ENCODE peak calls at places on chromosomes 4 and X, in ten cellular contexts. A is right lobe of liver; D is CD8-positive, alpha-beta T cell; S is psoas muscle; F is neuronal stem cell; I is CD4-positive, CD25-positive, alpha-beta regulatory T cell; K is GM23248; Z is sigmoid colon; U is fibroblast of lung; X is lung. O is an unnamed sample. For H3K4me1 and H3K36me3, the result is how much of the 10 kb centered on the place peaks cover.

GRCh38 chr4:76620723-76621463 is 185.9 kb downstream of the SHROOM3 start:
- DNase-seq in Z (no peak), U (no peak), S (no peak), K (no peak), A (no peak), I (no peak), D (no peak), F (no peak), X (no peak), O (peak)

GRCh38 chr4:10237131-10237530 is 120.5 kb upstream of the WDR1 start:
- DNase-seq in A (no peak), F (no peak), U (no peak), K (no peak), S (no peak), I (no peak), X (no peak), D (no peak), Z (no peak), O (no peak)

GRCh38 chr4:104615496-104615895 is 120.8 kb upstream of the CXXC4 start:
- DNase-seq in U (no peak), K (no peak), S (no peak), A (no peak), Z (no peak), X (no peak), I (no peak), D (no peak), F (no peak), O (no peak)

GRCh38 chr4:236028-236427 is 69.2 kb downstream of the ZNF732 start:
- DNase-seq in S (no peak), I (no peak), A (no peak), D (no peak), U (no peak), F (no peak), Z (no peak), X (no peak), K (no peak), O (no peak)

GRCh38 chr4:94889523-94889922 is 131.8 kb downstream of the BMPR1B start:
- DNase-seq in F (no peak), I (no peak), A (no peak), D (no peak), Z (no peak), K (no peak), U (no peak), S (no peak), X (no peak), O (no peak)

GRCh38 chrX:64195862-64196261 is 9.6 kb downstream of the AMER1 start:
- DNase-seq in Z (no peak), D (no peak), S (no peak), X (no peak), K (no peak), U (no peak), A (no peak), I (no peak), F (no peak), O (no peak)

GRCh38 chrX:132041016-132041415 is 17.9 kb downstream of the STK26 start:
- DNase-seq in F (no peak), I (no peak), Z (no peak), D (no peak), K (peak), S (no peak), X (no peak), U (peak), A (no peak), O (no peak)

GRCh38 chr4:155593793-155594192 is 72.9 kb upstream of the GUCY1A1 start:
- DNase-seq in A (no peak), U (no peak), X (no peak), S (no peak), K (no peak), F (no peak), I (no peak), Z (no peak), D (no peak), O (no peak)

GRCh38 chr4:153131478-153132069 is 72.7 kb upstream of the TRIM2 start:
- DNase-seq in Z (no peak), D (no peak), I (no peak), A (no peak), F (no peak), X (no peak), U (no peak), K (peak), S (no peak), O (no peak)

GRCh38 chrX:45711231-45711630 is 510.6 kb upstream of the DIPK2B start:
- DNase-seq in U (peak), Z (no peak), I (no peak), D (no peak), X (no peak), S (no peak), K (peak), A (no peak), F (no peak), O (no peak)

GRCh38 chrX:131741103-131741581 is 197.3 kb downstream of the OR13H1 start:
- DNase-seq in X (peak), Z (peak), A (no peak), I (peak), F (no peak), S (peak), U (peak), D (peak), K (no peak), O (peak)

GRCh38 chr4:30535255-30535654 is 184.9 kb upstream of the PCDH7 start:
- DNase-seq in U (peak), F (no peak), D (no peak), K (no peak), Z (no peak), X (no peak), I (no peak), A (no peak), S (no peak), O (no peak)

GRCh38 chrX:107669885-107670628 is 41.7 kb downstream of the PRPS1 start:
- DNase-seq in F (no peak), S (no peak), K (no peak), Z (no peak), X (no peak), U (no peak), I (no peak), A (no peak), D (no peak), O (no peak)

GRCh38 chr4:153022233-153022632 is 86.1 kb downstream of the FHDC1 start:
- DNase-seq in X (peak), F (no peak), A (no peak), S (no peak), K (no peak), I (no peak), Z (no peak), U (no peak), D (no peak), O (no peak)

GRCh38 chr4:137909910-137910309 is 332.2 kb downstream of the SLC7A11 start:
- DNase-seq in I (no peak), K (peak), U (no peak), Z (no peak), D (no peak), A (no peak), F (no peak), S (no peak), X (no peak), O (no peak)

GRCh38 chr4:78254893-78255292 is 197.8 kb downstream of the FRAS1 start:
- DNase-seq in S (no peak), K (no peak), I (no peak), U (no peak), F (no peak), X (no peak), Z (no peak), A (no peak), D (no peak), O (no peak)

GRCh38 chrX:119605739-119606507 is at the start of gene NKRF:
- DNase-seq in Z (peak), X (peak), D (peak), U (peak), F (peak), K (peak), I (peak), S (peak), A (peak), O (peak)

GRCh38 chr4:68751138-68751537 is 64.7 kb upstream of the UGT2B10 start:
- DNase-seq in F (no peak), Z (no peak), A (no peak), D (no peak), K (no peak), U (no peak), X (no peak), I (no peak), S (no peak), O (no peak)

GRCh38 chr4:143352720-143353119 is 16.0 kb downstream of the GAB1 start:
- DNase-seq in X (no peak), K (no peak), S (no peak), A (no peak), F (no peak), Z (no peak), U (peak), I (no peak), D (no peak), O (no peak)

GRCh38 chr4:176052744-176053143 is 12.9 kb upstream of the WDR17 start:
- DNase-seq in K (no peak), D (no peak), I (no peak), U (no peak), X (no peak), A (no peak), F (no peak), Z (no peak), S (no peak), O (no peak)

GRCh38 chrX:73647632-73648322 is 84.8 kb downstream of the CHIC1 start:
- DNase-seq in F (no peak), A (no peak), K (no peak), Z (no peak), S (no peak), I (no peak), D (no peak), X (no peak), U (no peak), O (no peak)

GRCh38 chr4:76235915-76236314 is 15.6 kb upstream of the FAM47E start:
- DNase-seq in K (no peak), S (no peak), U (no peak), F (no peak), I (no peak), A (no peak), Z (no peak), X (no peak), D (no peak), O (no peak)

GRCh38 chr4:162645381-162645780 is 481.6 kb upstream of the FSTL5 start:
- DNase-seq in A (no peak), U (peak), Z (no peak), D (no peak), I (no peak), S (no peak), X (no peak), K (no peak), F (no peak), O (no peak)

GRCh38 chr4:184151988-184152485 is 65.6 kb downstream of the ENPP6 start:
- DNase-seq in K (no peak), X (no peak), A (no peak), F (no peak), S (no peak), D (no peak), I (no peak), U (no peak), Z (no peak), O (no peak)

GRCh38 chr4:76484654-76485053 is 49.6 kb downstream of the SHROOM3 start:
- DNase-seq in A (no peak), D (no peak), X (no peak), Z (no peak), F (no peak), S (no peak), K (no peak), I (no peak), U (no peak), O (no peak)

GRCh38 chrX:63855896-63856295 is 70.9 kb upstream of the ARHGEF9 start:
- DNase-seq in U (peak), A (no peak), Z (no peak), X (no peak), I (no peak), K (peak), S (no peak), F (no peak), D (no peak), O (no peak)

GRCh38 chr4:101174679-101175078 is 172.6 kb downstream of the PPP3CA start:
- DNase-seq in U (no peak), S (no peak), K (no peak), X (no peak), A (no peak), I (no peak), F (no peak), D (no peak), Z (no peak), O (no peak)

GRCh38 chr4:145609494-145610427 is 9.4 kb upstream of the MMAA start:
- DNase-seq in U (peak), I (peak), S (peak), Z (no peak), F (peak), K (peak), D (peak), A (peak), X (peak), O (no peak)

GRCh38 chrX:112834016-112834855 is 6.4 kb downstream of the AMOT start:
- DNase-seq in S (no peak), A (no peak), X (no peak), F (no peak), U (peak), I (no peak), K (peak), D (no peak), Z (no peak), O (no peak)

GRCh38 chrX:10447577-10448214 is 172.7 kb downstream of the MID1 start:
- DNase-seq in D (no peak), S (no peak), Z (no peak), X (no peak), I (no peak), A (no peak), U (peak), K (peak), F (no peak), O (no peak)

GRCh38 chrX:124488412-124489161 is 142.2 kb downstream of the SH2D1A start:
- DNase-seq in U (no peak), D (no peak), K (no peak), X (no peak), F (no peak), I (no peak), A (no peak), S (no peak), Z (no peak), O (no peak)

GRCh38 chr4:173056271-173056670 is 112.3 kb upstream of the GALNT7 start:
- DNase-seq in X (no peak), I (no peak), A (no peak), F (no peak), U (no peak), K (no peak), D (no peak), Z (no peak), S (no peak), O (no peak)

GRCh38 chr4:173056708-173057107 is 111.9 kb upstream of the GALNT7 start:
- DNase-seq in K (no peak), S (no peak), Z (no peak), X (no peak), D (no peak), F (no peak), U (no peak), I (no peak), A (no peak), O (no peak)

GRCh38 chr4:173057442-173057841 is 111.2 kb upstream of the GALNT7 start:
- DNase-seq in A (no peak), Z (no peak), S (no peak), F (no peak), U (peak), I (no peak), X (no peak), K (peak), D (no peak), O (no peak)

GRCh38 chr4:173061160-173061559 is 107.5 kb upstream of the GALNT7 start:
- DNase-seq in K (no peak), A (no peak), Z (no peak), F (no peak), U (no peak), I (no peak), S (no peak), D (no peak), X (no peak), O (no peak)

GRCh38 chr4:173057906-173058305 is 110.7 kb upstream of the GALNT7 start:
- DNase-seq in Z (no peak), I (no peak), X (no peak), K (peak), A (no peak), S (no peak), F (no peak), U (peak), D (no peak), O (no peak)
- H3K4me3 ChIP-seq in Z (no peak), I (no peak), X (no peak), K (no peak), A (no peak), S (no peak), F (no peak), U (no peak), D (no peak), O (no peak)

GRCh38 chr4:47373174-47373573 is 90.3 kb downstream of the COMMD8 start:
- DNase-seq in A (no peak), F (no peak), I (no peak), Z (no peak), S (no peak), D (no peak), X (no peak), K (no peak), U (no peak), O (no peak)

GRCh38 chr4:47368211-47368610 is 95.3 kb downstream of the COMMD8 start:
- DNase-seq in X (no peak), S (no peak), I (no peak), U (no peak), A (no peak), Z (no peak), K (no peak), F (no peak), D (no peak), O (no peak)

GRCh38 chr4:47372561-47372960 is 90.9 kb downstream of the COMMD8 start:
- DNase-seq in F (no peak), I (no peak), A (no peak), X (no peak), U (peak), S (no peak), Z (no peak), D (no peak), K (no peak), O (no peak)

GRCh38 chr4:47374477-47374876 is 89.0 kb downstream of the COMMD8 start:
- DNase-seq in Z (no peak), K (peak), U (peak), I (no peak), S (no peak), X (no peak), A (no peak), D (no peak), F (no peak), O (no peak)

DNA sequence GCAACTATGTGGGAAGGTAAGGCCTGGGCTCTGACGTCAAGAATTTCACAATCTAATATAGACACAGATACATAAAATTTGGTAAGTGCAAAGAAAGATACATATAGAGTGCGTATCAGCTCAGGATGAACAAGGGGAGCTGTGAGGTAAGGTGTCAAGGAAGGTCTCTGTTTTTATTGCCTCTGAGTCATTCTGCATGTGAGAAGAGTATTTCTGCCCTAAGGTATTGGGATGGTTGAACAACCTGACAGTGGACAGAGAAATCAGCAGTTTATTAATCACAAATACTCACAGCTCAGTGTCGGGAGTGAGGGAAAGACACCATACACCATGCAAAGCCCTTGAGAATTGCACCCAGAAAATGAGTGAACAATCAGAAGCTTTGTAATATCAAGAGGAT is 89.8 kb downstream of the COMMD8 start:
- DNase-seq in K (no peak), Z (no peak), D (no peak), S (no peak), A (no peak), U (no peak), I (no peak), F (no peak), X (no peak), O (no peak)
- H3K4me1 ChIP-seq in K (under half), Z (under half), D (under half), S (under half), A (under half), U (under half), I (under half), F (under half), X (under half), O (under half)

GRCh38 chr4:17646693-17647092 is 32.3 kb downstream of the MED28 start:
- DNase-seq in I (no peak), X (no peak), D (no peak), Z (no peak), A (no peak), S (no peak), U (no peak), F (no peak), K (no peak), O (peak)
- H3K36me3 ChIP-seq in I (under half), X (under half), D (under half), Z (under half), A (under half), S (under half), U (under half), F (under half), K (under half), O (under half)

DNA sequence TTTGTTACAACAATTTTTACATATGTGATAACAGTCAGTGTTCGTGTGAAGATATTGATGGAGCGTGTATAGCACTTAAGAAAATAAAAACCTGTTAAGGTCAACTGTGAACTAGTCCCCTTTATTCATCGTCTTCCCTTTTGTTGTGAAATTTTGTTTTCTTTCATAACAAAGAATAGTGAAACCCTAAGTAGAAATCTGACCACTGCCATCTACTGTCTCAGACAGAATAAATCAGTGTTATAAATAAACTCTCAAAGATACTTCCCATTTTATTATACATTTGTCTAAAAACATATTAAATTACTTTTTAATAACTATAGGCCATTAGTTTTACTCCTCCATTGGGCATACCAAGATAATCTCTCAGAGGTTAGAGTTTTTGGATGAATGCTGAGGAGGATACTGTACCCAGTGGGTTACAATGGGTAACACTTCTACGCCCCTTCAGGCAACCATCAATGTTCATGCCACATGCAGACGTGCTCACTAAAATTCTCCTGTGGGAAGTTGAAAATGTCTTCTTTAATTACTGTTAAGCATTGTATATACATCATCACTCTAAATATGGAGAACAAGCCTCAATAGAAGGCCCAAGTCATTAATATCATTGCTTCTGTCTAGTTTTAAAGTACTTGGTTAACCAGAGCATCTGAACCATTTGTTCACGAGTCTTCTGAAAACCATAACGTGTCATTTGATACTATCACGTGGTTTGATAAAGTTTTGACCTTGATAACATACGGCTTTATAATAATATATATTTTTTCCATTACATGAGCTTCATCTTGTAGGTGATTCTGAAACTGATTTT is 171.2 kb downstream of the TMA16 start:
- DNase-seq in K (no peak), D (no peak), X (no peak), U (no peak), Z (no peak), A (no peak), S (no peak), I (no peak), F (no peak), O (no peak)
- H3K4me3 ChIP-seq in K (no peak), D (no peak), X (no peak), U (no peak), Z (no peak), A (no peak), S (no peak), I (peak), F (no peak), O (no peak)

DNA sequence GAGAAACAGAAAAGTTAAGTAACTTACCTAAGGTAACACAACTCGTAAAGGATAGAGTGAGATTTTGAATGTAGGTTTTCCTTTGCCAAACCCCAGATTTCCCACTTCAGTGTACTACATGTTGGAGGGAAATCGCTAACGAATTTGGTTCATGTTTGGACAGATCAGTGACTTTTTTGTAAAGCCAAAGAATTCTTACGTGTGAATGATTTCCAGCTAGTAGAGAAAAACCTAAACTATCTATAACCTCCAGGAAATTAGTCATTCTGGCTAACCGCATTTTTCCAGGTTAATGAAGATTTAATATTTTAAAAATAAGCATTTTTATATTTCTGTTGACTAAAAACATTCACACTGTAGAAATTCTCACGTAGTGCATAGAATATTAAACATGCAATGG is 7.2 kb downstream of the TENM3 start:
- DNase-seq in F (no peak), S (no peak), Z (no peak), U (peak), I (no peak), X (no peak), D (no peak), A (no peak), K (no peak), O (no peak)
- H3K4me1 ChIP-seq in F (under half), S (under half), Z (under half), U (under half), I (under half), X (under half), D (under half), A (under half), K (under half), O (under half)

O was measured in mucosa of descending colon.